ENCODE peak calls at places on chromosome 19, in six cellular contexts. J is cardiac fibroblast; X is tibial nerve; T is fibroblast of lung; H is mucosa of descending colon; C is CD8-positive, alpha-beta T cell. S is an unnamed sample.

GRCh38 chr19:14053500-14053899 is 8.4 kb downstream of the PALM3 start:
- DNase-seq in H (no peak), T (no peak), C (no peak), J (no peak), X (no peak), S (no peak)

GRCh38 chr19:28874742-28875141 is 338.2 kb downstream of the UQCRFS1 start:
- DNase-seq in H (no peak), C (no peak), J (no peak), T (no peak), X (no peak), S (no peak)

GRCh38 chr19:40232949-40233810 is 6.7 kb upstream of the CCNP start:
- DNase-seq in T (no peak), C (no peak), J (no peak), H (no peak), X (no peak), S (no peak)

GRCh38 chr19:11273288-11273687 is 11.0 kb upstream of the DOCK6 start:
- DNase-seq in J (no peak), X (no peak), H (no peak), C (no peak), T (no peak), S (no peak)

GRCh38 chr19:33416307-33417215 is 43.1 kb downstream of the CEBPG start:
- DNase-seq in X (no peak), J (peak), T (peak), H (peak), C (peak), S (peak)

GRCh38 chr19:2983351-2984195 is 6.2 kb downstream of the TLE6 start:
- DNase-seq in X (peak), J (peak), T (peak), C (no peak), H (peak), S (no peak)

GRCh38 chr19:11291991-11292390 is 4.0 kb upstream of the TSPAN16 start:
- DNase-seq in J (no peak), C (no peak), T (no peak), H (no peak), X (no peak), S (no peak)

GRCh38 chr19:51122112-51122981 is 2.4 kb upstream of the SIGLEC9 start:
- DNase-seq in X (no peak), T (no peak), J (peak), H (no peak), C (no peak), S (no peak)

GRCh38 chr19:18501832-18502231 is 20.0 kb downstream of the ELL start:
- DNase-seq in J (no peak), H (no peak), T (no peak), X (no peak), C (no peak), S (peak)

GRCh38 chr19:7915250-7916136 is 863 bp downstream of the TGFBR3L start:
- DNase-seq in X (no peak), J (no peak), C (no peak), H (no peak), T (no peak), S (no peak)

GRCh38 chr19:3605770-3606169 is 905 bp downstream of the TBXA2R start:
- DNase-seq in H (no peak), J (no peak), X (no peak), C (no peak), T (no peak), S (no peak)

GRCh38 chr19:42081584-42082258 is 5.8 kb downstream of the ZNF574 start:
- DNase-seq in C (no peak), T (peak), H (no peak), X (no peak), J (peak), S (no peak)

GRCh38 chr19:45283443-45284033 is 32.5 kb downstream of the MARK4 start:
- DNase-seq in T (no peak), C (no peak), J (no peak), H (no peak), X (no peak), S (no peak)

GRCh38 chr19:49339364-49340068 is 4.3 kb downstream of the CD37 start:
- DNase-seq in C (no peak), J (peak), T (peak), H (peak), X (peak), S (peak)

GRCh38 chr19:50204081-50204428 is 633 bp downstream of the MYH14 start:
- DNase-seq in J (no peak), T (no peak), C (no peak), X (no peak), H (no peak), S (no peak)

GRCh38 chr19:21568816-21569496 is 63.6 kb downstream of the ZNF429 start:
- DNase-seq in H (peak), X (peak), J (peak), T (peak), C (peak), S (peak)

GRCh38 chr19:45075215-45076028 is 856 bp downstream of the ZNF296 start:
- DNase-seq in X (no peak), C (peak), H (peak), T (peak), J (peak), S (no peak)

GRCh38 chr19:7115721-7116120 is 46.2 kb downstream of the ZNF557 start:
- DNase-seq in T (no peak), C (no peak), H (no peak), J (no peak), X (no peak), S (no peak)

GRCh38 chr19:16585808-16586476 is 13.7 kb upstream of the SLC35E1 start:
- DNase-seq in C (no peak), X (no peak), H (no peak), T (no peak), J (no peak), S (no peak)
- H3K4me3 ChIP-seq in C (no peak), X (no peak), H (no peak), T (no peak), J (no peak), S (no peak)

GRCh38 chr19:19738564-19738963 is 5.7 kb upstream of the ZNF14 start:
- DNase-seq in J (no peak), C (no peak), T (no peak), H (no peak), X (no peak), S (no peak)

GRCh38 chr19:19737559-19738332 is 4.8 kb upstream of the ZNF14 start:
- DNase-seq in C (no peak), H (no peak), X (no peak), J (no peak), T (no peak), S (no peak)

GRCh38 chr19:19732579-19733501 is at the start of gene ZNF14:
- DNase-seq in X (peak), C (peak), H (peak), T (peak), J (peak), S (peak)
- TF ChIP-seq CTCF in X (peak), C (no peak), H (no peak), T (peak), J (peak), S (peak)

GRCh38 chr19:5337886-5338595 is 2.6 kb downstream of the PTPRS start:
- DNase-seq in X (no peak), H (no peak), C (no peak), T (no peak), J (no peak), S (no peak)

GRCh38 chr19:5340637-5341447 is at the start of gene PTPRS:
- DNase-seq in T (peak), X (peak), H (peak), C (peak), J (peak), S (peak)

GRCh38 chr19:5338661-5339469 is 1.7 kb downstream of the PTPRS start:
- DNase-seq in T (no peak), J (no peak), C (no peak), X (no peak), H (no peak), S (no peak)

GRCh38 chr19:5339950-5340636 is 519 bp downstream of the PTPRS start:
- DNase-seq in H (no peak), C (no peak), T (no peak), X (no peak), J (no peak), S (no peak)

GRCh38 chr19:5339470-5339949 is 1.1 kb downstream of the PTPRS start:
- DNase-seq in J (no peak), T (no peak), C (no peak), X (no peak), H (no peak), S (no peak)
- H3K4me3 ChIP-seq in J (peak), T (peak), C (peak), X (peak), H (no peak), S (peak)

DNA sequence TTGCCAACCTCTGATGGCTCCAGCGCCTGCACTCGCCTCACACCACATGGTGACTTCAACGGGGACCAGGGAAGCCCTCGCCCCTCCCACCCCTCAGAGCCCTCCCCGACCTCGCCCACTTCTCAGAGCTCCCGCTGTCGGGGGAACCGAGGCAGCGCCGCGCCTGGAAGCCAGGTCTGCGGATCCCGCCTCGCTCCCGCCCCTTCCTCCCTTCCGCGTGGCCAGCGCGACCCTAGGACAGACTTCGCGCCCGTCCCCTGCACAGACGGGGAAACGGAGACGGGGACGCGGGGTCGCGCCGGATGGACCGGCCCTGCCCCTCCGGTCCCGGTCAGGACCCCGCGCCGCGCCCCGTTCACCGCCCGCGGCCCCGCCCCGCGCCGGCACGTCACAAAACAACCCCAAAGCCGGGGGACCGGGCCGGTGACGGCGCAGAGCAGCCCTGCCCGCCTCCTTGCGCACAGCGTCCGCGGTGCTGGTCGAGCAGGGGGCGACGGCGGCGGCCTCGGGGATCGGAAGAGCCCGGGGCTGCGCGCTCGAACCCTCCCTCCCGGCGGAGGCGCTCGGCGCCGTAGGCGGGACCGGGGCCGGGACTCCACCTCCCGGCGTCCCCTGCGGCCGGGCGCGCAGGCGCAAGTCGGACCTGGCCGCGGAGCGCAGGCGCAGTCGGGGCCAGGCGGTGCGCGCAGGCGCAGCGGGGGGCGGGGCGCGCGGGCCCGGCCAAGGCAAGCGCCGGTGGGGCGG is 379 bp upstream of the CDC34 start:
- DNase-seq in C (peak), J (peak), X (peak), H (peak), T (peak), S (no peak)
- TF ChIP-seq CTCF in C (no peak), J (no peak), X (peak), H (no peak), T (no peak), S (no peak)

DNA sequence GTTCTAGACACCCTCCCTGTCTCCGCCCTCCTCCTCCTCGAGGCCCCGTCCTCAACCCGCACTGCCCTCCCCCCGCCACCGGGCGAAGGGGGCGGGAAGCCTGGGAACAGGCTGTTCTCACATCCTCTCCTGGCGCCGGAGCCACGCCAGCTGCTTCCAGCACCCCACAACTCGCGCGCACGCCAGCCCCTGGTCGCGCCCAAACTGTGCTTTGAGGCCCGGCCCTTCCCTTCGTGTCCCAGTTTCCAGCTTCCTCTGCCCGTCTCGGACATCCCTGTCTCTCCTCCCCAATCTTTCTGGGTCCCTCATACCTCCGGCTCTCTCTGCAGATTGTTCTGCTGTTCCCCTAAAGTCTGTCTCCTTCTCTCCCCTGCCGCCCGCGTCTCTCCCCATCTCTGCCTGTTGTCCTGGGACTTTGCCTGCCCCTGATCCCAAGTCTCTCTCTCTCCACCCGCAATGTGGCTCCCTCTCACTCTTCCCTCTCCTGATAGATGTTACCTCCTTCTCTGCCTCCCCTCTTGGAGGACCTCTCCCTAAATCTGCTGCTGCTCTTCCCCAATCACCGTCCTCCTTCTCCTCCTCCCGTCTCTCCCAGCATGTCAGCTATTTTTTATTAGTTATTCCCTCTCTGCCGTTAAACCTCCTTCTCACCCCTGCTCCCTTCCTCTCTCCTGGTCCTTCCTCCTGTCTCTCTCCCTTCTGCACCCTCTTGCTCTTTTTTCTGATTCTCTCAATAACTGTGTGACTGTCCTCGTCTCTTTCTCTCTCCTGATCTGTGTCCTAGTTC is 14.2 kb downstream of the DPF1 start:
- DNase-seq in J (peak), T (peak), X (peak), H (peak), C (no peak), S (no peak)
- H3K4me3 ChIP-seq in J (peak), T (no peak), X (no peak), H (no peak), C (no peak), S (no peak)

GRCh38 chr19:1774999-1775772 is 21.9 kb downstream of the ONECUT3 start:
- DNase-seq in T (no peak), C (no peak), J (peak), H (no peak), X (no peak), S (no peak)
- TF ChIP-seq CTCF in T (peak), C (peak), J (peak), H (no peak), X (peak), S (peak)

GRCh38 chr19:31307270-31307669 is 42.0 kb downstream of the TSHZ3 start:
- DNase-seq in T (no peak), C (no peak), H (no peak), X (no peak), J (no peak), S (no peak)
- H3K4me3 ChIP-seq in T (no peak), C (no peak), H (no peak), X (no peak), J (no peak), S (no peak)

DNA sequence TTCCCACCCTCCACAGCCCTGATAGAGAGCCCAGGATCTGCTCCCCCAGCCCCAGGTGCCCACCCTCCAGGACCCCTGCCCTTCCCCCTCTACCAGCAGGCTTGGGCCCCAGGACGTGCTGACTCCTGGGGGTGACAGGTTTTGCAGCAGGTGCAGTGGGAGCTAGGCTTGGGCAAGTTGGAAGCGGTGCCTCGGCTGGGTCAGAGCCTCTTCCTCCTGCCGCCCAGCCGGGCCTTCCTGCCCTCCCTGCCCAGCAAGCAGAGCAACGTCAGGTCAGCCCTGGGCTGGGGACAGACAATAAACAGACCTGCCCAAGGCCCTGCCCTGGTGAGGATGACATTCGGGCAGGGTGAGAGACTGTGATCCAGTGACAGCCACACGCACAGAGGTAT is 9.2 kb upstream of the NCCRP1 start:
- DNase-seq in H (no peak), X (no peak), J (no peak), T (no peak), C (no peak), S (no peak)
- TF ChIP-seq CTCF in H (no peak), X (no peak), J (no peak), T (no peak), C (no peak), S (no peak)

S was measured in retinal pigment epithelial cell.